ENCODE peak calls at places on chromosomes 12 and 14, in nine cellular contexts. V is GM04504; H is activated CD4-positive, CD25-positive, alpha-beta regulatory T cell; I is adrenal gland; S is pancreas; P is left colon; A is heart left ventricle; L is stimulated activated CD4-positive, alpha-beta T cell treated with anti-CD3 and anti-CD28 coated beads, Interleukin-1b, Interleukin-23, amount 100 ng/mL, for 48 hours; X is IMR-90. G is an unnamed sample.

GRCh38 chr14:89544636-89545301 is 127.7 kb upstream of the FOXN3 start:
- DNase-seq in V (no peak), H (no peak), I (no peak), S (no peak), P (no peak), A (no peak), L (no peak), X (peak; percentile 47), G (no peak)

GRCh38 chr14:24694680-24695079 is 60.7 kb upstream of the GZMB start:
- DNase-seq in V (no peak), H (no peak), I (no peak), S (no peak), P (no peak), A (no peak), L (no peak), X (no peak), G (no peak)

GRCh38 chr14:94867931-94868597 is 98.2 kb upstream of the GSC start:
- DNase-seq in V (no peak), H (no peak), I (no peak), S (no peak), P (no peak), A (no peak), L (no peak), X (no peak), G (no peak)

GRCh38 chr12:49325606-49326005 is 2.6 kb downstream of the TROAP start:
- DNase-seq in V (no peak), H (no peak), I (no peak), S (no peak), P (no peak), A (no peak), L (no peak), X (no peak), G (no peak)

GRCh38 chr14:63011609-63012008 is 33.6 kb downstream of the KCNH5 start:
- DNase-seq in V (no peak), H (no peak), I (no peak), S (no peak), P (no peak), A (no peak), L (no peak), X (peak; percentile 6), G (no peak)

GRCh38 chr12:113403435-113404415 is at the start of gene SDS:
- DNase-seq in V (no peak), H (no peak), I (peak; percentile 84), S (peak; percentile 68), P (peak; percentile 39), A (peak; percentile 76), L (no peak), X (peak; percentile 24), G (no peak)

GRCh38 chr12:11834104-11834812 is 184.8 kb downstream of the ETV6 start:
- DNase-seq in V (no peak), H (no peak), I (no peak), S (no peak), P (no peak), A (no peak), L (no peak), X (peak; percentile 41), G (no peak)

GRCh38 chr14:67270354-67270753 is 29.1 kb downstream of the PALS1 start:
- DNase-seq in V (no peak), H (no peak), I (no peak), S (no peak), P (no peak), A (no peak), L (no peak), X (peak; percentile 22), G (no peak)

GRCh38 chr14:50230601-50231474 is 540 bp downstream of the SOS2 start:
- DNase-seq in V (peak; percentile 32), H (no peak), I (peak; percentile 52), S (peak; percentile 80), P (peak; percentile 49), A (peak; percentile 82), L (peak; percentile 28), X (peak; percentile 59), G (peak; percentile 66)

GRCh38 chr12:26295001-26295400 is 99.6 kb downstream of the SSPN start:
- DNase-seq in V (no peak), H (no peak), I (no peak), S (no peak), P (no peak), A (no peak), L (no peak), X (no peak), G (no peak)

GRCh38 chr12:53180931-53181645 is 363 bp upstream of the CSAD start:
- DNase-seq in V (peak; percentile 32), H (peak; percentile 70), I (peak; percentile 75), S (peak; percentile 89), P (no peak), A (peak; percentile 90), L (peak; percentile 83), X (peak; percentile 71), G (peak; percentile 73)

GRCh38 chr14:102371361-102371760 is 8.6 kb downstream of the TECPR2 start:
- DNase-seq in V (no peak), H (no peak), I (no peak), S (no peak), P (no peak), A (no peak), L (no peak), X (no peak), G (no peak)

GRCh38 chr12:132218915-132219314 is 74.7 kb downstream of the NOC4L start:
- DNase-seq in V (no peak), H (no peak), I (no peak), S (peak; percentile 22), P (no peak), A (peak; percentile 38), L (no peak), X (no peak), G (peak; percentile 47)

GRCh38 chr12:90828621-90829020 is 126.4 kb downstream of the CCER1 start:
- DNase-seq in V (no peak), H (no peak), I (no peak), S (no peak), P (no peak), A (no peak), L (no peak), X (no peak), G (no peak)

GRCh38 chr14:77988096-77988870 is 181.9 kb upstream of the NRXN3 start:
- DNase-seq in V (no peak), H (no peak), I (no peak), S (no peak), P (no peak), A (no peak), L (no peak), X (no peak), G (no peak)

GRCh38 chr14:22399776-22400175 is 189.2 kb downstream of the DAD1 start:
- DNase-seq in V (no peak), H (no peak), I (no peak), S (no peak), P (no peak), A (no peak), L (no peak), X (no peak), G (no peak)

GRCh38 chr14:52380294-52380693 is 66.2 kb downstream of the PTGER2 start:
- DNase-seq in V (no peak), H (no peak), I (no peak), S (no peak), P (no peak), A (no peak), L (no peak), X (peak; percentile 75), G (no peak)

GRCh38 chr14:60184597-60185555 is 19.7 kb upstream of the DHRS7 start:
- DNase-seq in V (no peak), H (no peak), I (no peak), S (no peak), P (no peak), A (no peak), L (no peak), X (no peak), G (no peak)

GRCh38 chr12:15268927-15269552 is 47.8 kb upstream of the RERG start:
- DNase-seq in V (peak; percentile 23), H (no peak), I (peak; percentile 34), S (no peak), P (peak; percentile 32), A (no peak), L (peak; percentile 24), X (peak; percentile 58), G (no peak)

GRCh38 chr12:34391771-34392581 is 369.7 kb downstream of the ALG10 start:
- DNase-seq in V (no peak), H (no peak), I (no peak), S (peak; percentile 39), P (peak; percentile 11), A (peak; percentile 60), L (no peak), X (no peak), G (peak; percentile 0)

GRCh38 chr12:93176166-93176565 is 201.6 kb upstream of the NUDT4 start:
- DNase-seq in V (no peak), H (no peak), I (no peak), S (no peak), P (no peak), A (no peak), L (no peak), X (peak; percentile 76), G (no peak)

GRCh38 chr12:11822071-11822818 is 172.8 kb downstream of the ETV6 start:
- DNase-seq in V (no peak), H (peak; percentile 5), I (peak; percentile 47), S (no peak), P (no peak), A (no peak), L (peak; percentile 52), X (peak; percentile 87), G (no peak)

GRCh38 chr14:65167072-65167645 is 64.8 kb upstream of the MAX start:
- DNase-seq in V (no peak), H (no peak), I (no peak), S (no peak), P (no peak), A (no peak), L (peak; percentile 27), X (no peak), G (no peak)

GRCh38 chr12:85575115-85576096 is 260.8 kb downstream of the RASSF9 start:
- DNase-seq in V (peak; percentile 41), H (no peak), I (peak; percentile 38), S (no peak), P (no peak), A (peak; percentile 19), L (no peak), X (peak; percentile 64), G (no peak)

GRCh38 chr12:109097435-109098141 is at the start of gene UNG:
- DNase-seq in V (peak; percentile 91), H (peak; percentile 94), I (peak; percentile 98), S (peak; percentile 98), P (peak; percentile 96), A (peak; percentile 99), L (peak; percentile 96), X (peak; percentile 91), G (peak; percentile 97)

GRCh38 chr14:92108345-92109254 is 2.2 kb upstream of the ATXN3 start:
- DNase-seq in V (no peak), H (no peak), I (no peak), S (no peak), P (no peak), A (no peak), L (peak; percentile 20), X (no peak), G (no peak)

GRCh38 chr14:77076118-77076631 is 21.9 kb upstream of the CIPC start:
- DNase-seq in V (no peak), H (no peak), I (peak; percentile 72), S (no peak), P (peak; percentile 53), A (peak; percentile 79), L (no peak), X (no peak), G (peak; percentile 57)

GRCh38 chr12:52182456-52182855 is 9.4 kb downstream of the KRT80 start:
- DNase-seq in V (no peak), H (no peak), I (no peak), S (peak; percentile 29), P (no peak), A (peak; percentile 41), L (no peak), X (peak; percentile 23), G (no peak)

GRCh38 chr12:3624273-3624672 is 128.6 kb downstream of the CRACR2A start:
- DNase-seq in V (no peak), H (no peak), I (no peak), S (no peak), P (no peak), A (no peak), L (no peak), X (no peak), G (no peak)

GRCh38 chr12:96908170-96908675 is 1.2 kb downstream of the NEDD1 start:
- DNase-seq in V (no peak), H (no peak), I (no peak), S (no peak), P (no peak), A (no peak), L (peak; percentile 12), X (no peak), G (no peak)

GRCh38 chr12:10160659-10161386 is 11.1 kb downstream of the OLR1 start:
- DNase-seq in V (no peak), H (no peak), I (no peak), S (no peak), P (no peak), A (no peak), L (no peak), X (no peak), G (no peak)

G was measured in left lung.